ENCODE peak calls at places on chromosomes 16 and 17, in nine cellular contexts. H, M, R, E, J, G, C, S and T are unnamed samples.

GRCh38 chr17:8665681-8666080 is 35.2 kb upstream of the MYH10 start:
- DNase-seq in H (no peak), M (no peak), R (no peak), E (no peak), J (no peak), G (no peak), C (no peak), S (no peak), T (no peak)

GRCh38 chr16:801584-802363 is 1.2 kb upstream of the GNG13 start:
- DNase-seq in H (no peak), M (no peak), R (no peak), E (no peak), J (no peak), G (no peak), C (no peak), S (no peak), T (no peak)

GRCh38 chr17:36720131-36720530 is 118.7 kb downstream of the MRM1 start:
- DNase-seq in H (no peak), M (no peak), R (no peak), E (no peak), J (no peak), G (no peak), C (no peak), S (no peak), T (no peak)

GRCh38 chr17:15457723-15458094 is 9.7 kb downstream of the CDRT4 start:
- DNase-seq in H (no peak), M (no peak), R (no peak), E (no peak), J (no peak), G (no peak), C (no peak), S (no peak), T (peak)

GRCh38 chr16:1991588-1992474 is 2.1 kb downstream of the SYNGR3 start:
- DNase-seq in H (peak), M (peak), R (peak), E (peak), J (no peak), G (peak), C (peak), S (peak), T (peak)

GRCh38 chr17:68693466-68693865 is 92.3 kb upstream of the FAM20A start:
- DNase-seq in H (no peak), M (no peak), R (no peak), E (no peak), J (no peak), G (no peak), C (no peak), S (no peak), T (no peak)

GRCh38 chr16:57800213-57801097 is 1.8 kb downstream of the KIFC3 start:
- DNase-seq in H (no peak), M (no peak), R (no peak), E (no peak), J (no peak), G (no peak), C (no peak), S (no peak), T (peak)

GRCh38 chr17:61205931-61206330 is 193.7 kb upstream of the TBX2 start:
- DNase-seq in H (no peak), M (peak), R (no peak), E (no peak), J (no peak), G (peak), C (no peak), S (no peak), T (no peak)

GRCh38 chr17:72011561-72011960 is 109.3 kb upstream of the SOX9 start:
- DNase-seq in H (no peak), M (no peak), R (no peak), E (no peak), J (no peak), G (no peak), C (no peak), S (no peak), T (no peak)

GRCh38 chr16:56425439-56425832 is at the start of gene AMFR:
- DNase-seq in H (peak), M (peak), R (peak), E (peak), J (peak), G (peak), C (peak), S (no peak), T (peak)

GRCh38 chr16:48546774-48547173 is 63.2 kb downstream of the N4BP1 start:
- DNase-seq in H (peak), M (no peak), R (no peak), E (peak), J (no peak), G (no peak), C (no peak), S (no peak), T (no peak)

GRCh38 chr17:17523001-17523713 is 27.0 kb upstream of the RASD1 start:
- DNase-seq in H (peak), M (no peak), R (peak), E (no peak), J (peak), G (no peak), C (no peak), S (no peak), T (no peak)

GRCh38 chr17:48639136-48639535 is 13.0 kb upstream of the HOXB9 start:
- DNase-seq in H (no peak), M (no peak), R (no peak), E (no peak), J (no peak), G (no peak), C (no peak), S (no peak), T (no peak)

GRCh38 chr17:27494192-27495091 is 38.2 kb downstream of the KSR1 start:
- DNase-seq in H (peak), M (peak), R (no peak), E (peak), J (peak), G (no peak), C (no peak), S (no peak), T (peak)

GRCh38 chr16:12901204-12901596 is 198 bp upstream of the SHISA9 start:
- DNase-seq in H (no peak), M (no peak), R (peak), E (no peak), J (peak), G (no peak), C (no peak), S (no peak), T (no peak)

GRCh38 chr16:5756969-5757368 is 659.4 kb upstream of the EEF2KMT start:
- DNase-seq in H (no peak), M (peak), R (no peak), E (no peak), J (no peak), G (no peak), C (no peak), S (no peak), T (no peak)

GRCh38 chr16:65105173-65105572 is 16.7 kb downstream of the CDH11 start:
- DNase-seq in H (no peak), M (no peak), R (no peak), E (no peak), J (no peak), G (no peak), C (no peak), S (no peak), T (no peak)

GRCh38 chr16:270381-271255 is 5.1 kb downstream of the RGS11 start:
- DNase-seq in H (no peak), M (no peak), R (no peak), E (no peak), J (no peak), G (no peak), C (no peak), S (no peak), T (no peak)

GRCh38 chr17:37725601-37726146 is 19.2 kb downstream of the HNF1B start:
- DNase-seq in H (no peak), M (no peak), R (no peak), E (peak), J (no peak), G (no peak), C (no peak), S (no peak), T (no peak)

GRCh38 chr17:16258916-16259315 is 41.9 kb downstream of the PIGL start:
- DNase-seq in H (no peak), M (no peak), R (no peak), E (no peak), J (no peak), G (no peak), C (no peak), S (no peak), T (no peak)